ENCODE peak calls at places on chromosomes 7 and 10, in six cellular contexts. One of them, this sample, is unnamed.

GRCh38 chr10:78194539-78195402 is 161.1 kb downstream of the RPS24 start:
- DNase-seq in CD8-positive, alpha-beta memory T cell: no peak
- DNase-seq in tibial nerve: no peak
- DNase-seq in psoas muscle: no peak
- DNase-seq in GM12878: no peak
- DNase-seq in ovary: no peak
- DNase-seq in this sample: no peak

GRCh38 chr7:71216211-71216610 is 84.3 kb downstream of the GALNT17 start:
- DNase-seq in CD8-positive, alpha-beta memory T cell: no peak
- DNase-seq in tibial nerve: no peak
- DNase-seq in psoas muscle: no peak
- DNase-seq in GM12878: no peak
- DNase-seq in ovary: no peak
- DNase-seq in this sample: no peak

GRCh38 chr10:97861924-97862323 is 12.3 kb downstream of the GOLGA7B start:
- DNase-seq in CD8-positive, alpha-beta memory T cell: no peak
- DNase-seq in tibial nerve: no peak
- DNase-seq in psoas muscle: no peak
- DNase-seq in GM12878: no peak
- DNase-seq in ovary: no peak
- DNase-seq in this sample: no peak

GRCh38 chr10:43055217-43055616 is 21.7 kb upstream of the RET start:
- DNase-seq in CD8-positive, alpha-beta memory T cell: no peak
- DNase-seq in tibial nerve: no peak
- DNase-seq in psoas muscle: no peak
- DNase-seq in GM12878: no peak
- DNase-seq in ovary: no peak
- DNase-seq in this sample: no peak

GRCh38 chr7:36312064-36312914 is 77.4 kb upstream of the ANLN start:
- DNase-seq in CD8-positive, alpha-beta memory T cell: peak; percentile 20
- DNase-seq in tibial nerve: no peak
- DNase-seq in psoas muscle: no peak
- DNase-seq in GM12878: no peak
- DNase-seq in ovary: no peak
- DNase-seq in this sample: no peak

GRCh38 chr10:110207805-110208613 is 604 bp downstream of the MXI1 start:
- DNase-seq in CD8-positive, alpha-beta memory T cell: peak; percentile 37
- DNase-seq in tibial nerve: no peak
- DNase-seq in psoas muscle: peak; percentile 62
- DNase-seq in GM12878: no peak
- DNase-seq in ovary: peak; percentile 72
- DNase-seq in this sample: peak; percentile 71

GRCh38 chr7:130903358-130903974 is 169.5 kb upstream of the KLF14 start:
- DNase-seq in CD8-positive, alpha-beta memory T cell: no peak
- DNase-seq in tibial nerve: no peak
- DNase-seq in psoas muscle: no peak
- DNase-seq in GM12878: no peak
- DNase-seq in ovary: no peak
- DNase-seq in this sample: no peak

GRCh38 chr7:111096997-111097396 is 6.1 kb downstream of the LRRN3 start:
- DNase-seq in CD8-positive, alpha-beta memory T cell: no peak
- DNase-seq in tibial nerve: no peak
- DNase-seq in psoas muscle: no peak
- DNase-seq in GM12878: no peak
- DNase-seq in ovary: no peak
- DNase-seq in this sample: no peak

GRCh38 chr7:40733111-40733510 is 598.3 kb downstream of the SUGCT start:
- DNase-seq in CD8-positive, alpha-beta memory T cell: no peak
- DNase-seq in tibial nerve: no peak
- DNase-seq in psoas muscle: no peak
- DNase-seq in GM12878: no peak
- DNase-seq in ovary: no peak
- DNase-seq in this sample: no peak
- H3K4me1 ChIP-seq in CD8-positive, alpha-beta memory T cell: no peaks in the 10 kb centered on the region
- H3K4me1 ChIP-seq in tibial nerve: no peaks in the 10 kb centered on the region
- H3K4me1 ChIP-seq in psoas muscle: no peaks in the 10 kb centered on the region
- H3K4me1 ChIP-seq in GM12878: no peaks in the 10 kb centered on the region
- H3K4me1 ChIP-seq in ovary: no peaks in the 10 kb centered on the region
- H3K4me1 ChIP-seq in this sample: no peaks in the 10 kb centered on the region

GRCh38 chr7:121376982-121377381 is 19.1 kb downstream of the FAM3C start:
- DNase-seq in CD8-positive, alpha-beta memory T cell: no peak
- DNase-seq in tibial nerve: no peak
- DNase-seq in psoas muscle: no peak
- DNase-seq in GM12878: no peak
- DNase-seq in ovary: no peak
- DNase-seq in this sample: no peak

GRCh38 chr7:121369462-121369861 is 26.6 kb downstream of the FAM3C start:
- DNase-seq in CD8-positive, alpha-beta memory T cell: no peak
- DNase-seq in tibial nerve: no peak
- DNase-seq in psoas muscle: no peak
- DNase-seq in GM12878: peak; percentile 44
- DNase-seq in ovary: no peak
- DNase-seq in this sample: no peak

GRCh38 chr7:121373177-121373576 is 22.9 kb downstream of the FAM3C start:
- DNase-seq in CD8-positive, alpha-beta memory T cell: no peak
- DNase-seq in tibial nerve: no peak
- DNase-seq in psoas muscle: no peak
- DNase-seq in GM12878: no peak
- DNase-seq in ovary: no peak
- DNase-seq in this sample: no peak

GRCh38 chr7:121371367-121371766 is 24.7 kb downstream of the FAM3C start:
- DNase-seq in CD8-positive, alpha-beta memory T cell: no peak
- DNase-seq in tibial nerve: no peak
- DNase-seq in psoas muscle: no peak
- DNase-seq in GM12878: no peak
- DNase-seq in ovary: no peak
- DNase-seq in this sample: no peak

GRCh38 chr7:121372376-121373024 is 23.6 kb downstream of the FAM3C start:
- DNase-seq in CD8-positive, alpha-beta memory T cell: no peak
- DNase-seq in tibial nerve: no peak
- DNase-seq in psoas muscle: no peak
- DNase-seq in GM12878: peak; percentile 73
- DNase-seq in ovary: no peak
- DNase-seq in this sample: no peak
- H3K4me3 ChIP-seq in CD8-positive, alpha-beta memory T cell: no peak overlapping the region
- H3K4me3 ChIP-seq in tibial nerve: no peak overlapping the region
- H3K4me3 ChIP-seq in psoas muscle: no peak overlapping the region
- H3K4me3 ChIP-seq in GM12878: no peak overlapping the region
- H3K4me3 ChIP-seq in ovary: no peak overlapping the region
- H3K4me3 ChIP-seq in this sample: no peak overlapping the region

GRCh38 chr7:105279688-105280007 is 109.1 kb downstream of the SRPK2 start:
- DNase-seq in CD8-positive, alpha-beta memory T cell: no peak
- DNase-seq in tibial nerve: no peak
- DNase-seq in psoas muscle: no peak
- DNase-seq in GM12878: no peak
- DNase-seq in ovary: no peak
- DNase-seq in this sample: no peak

GRCh38 chr7:105277341-105277740 is 111.4 kb downstream of the SRPK2 start:
- DNase-seq in CD8-positive, alpha-beta memory T cell: no peak
- DNase-seq in tibial nerve: no peak
- DNase-seq in psoas muscle: no peak
- DNase-seq in GM12878: no peak
- DNase-seq in ovary: no peak
- DNase-seq in this sample: no peak

GRCh38 chr7:105278565-105278964 is 110.2 kb downstream of the SRPK2 start:
- DNase-seq in CD8-positive, alpha-beta memory T cell: no peak
- DNase-seq in tibial nerve: no peak
- DNase-seq in psoas muscle: no peak
- DNase-seq in GM12878: no peak
- DNase-seq in ovary: no peak
- DNase-seq in this sample: no peak

GRCh38 chr7:105281966-105282365 is 106.8 kb downstream of the SRPK2 start:
- DNase-seq in CD8-positive, alpha-beta memory T cell: no peak
- DNase-seq in tibial nerve: no peak
- DNase-seq in psoas muscle: no peak
- DNase-seq in GM12878: no peak
- DNase-seq in ovary: no peak
- DNase-seq in this sample: no peak

GRCh38 chr7:105278973-105279687 is 109.6 kb downstream of the SRPK2 start:
- DNase-seq in CD8-positive, alpha-beta memory T cell: no peak
- DNase-seq in tibial nerve: no peak
- DNase-seq in psoas muscle: no peak
- DNase-seq in GM12878: no peak
- DNase-seq in ovary: no peak
- DNase-seq in this sample: no peak
- H3K4me1 ChIP-seq in CD8-positive, alpha-beta memory T cell: peaks cover 5% of the 10 kb centered on the region
- H3K4me1 ChIP-seq in tibial nerve: no peaks in the 10 kb centered on the region
- H3K4me1 ChIP-seq in psoas muscle: peaks cover 14% of the 10 kb centered on the region
- H3K4me1 ChIP-seq in GM12878: no peaks in the 10 kb centered on the region
- H3K4me1 ChIP-seq in ovary: no peaks in the 10 kb centered on the region
- H3K4me1 ChIP-seq in this sample: peaks cover 4% of the 10 kb centered on the region

DNA sequence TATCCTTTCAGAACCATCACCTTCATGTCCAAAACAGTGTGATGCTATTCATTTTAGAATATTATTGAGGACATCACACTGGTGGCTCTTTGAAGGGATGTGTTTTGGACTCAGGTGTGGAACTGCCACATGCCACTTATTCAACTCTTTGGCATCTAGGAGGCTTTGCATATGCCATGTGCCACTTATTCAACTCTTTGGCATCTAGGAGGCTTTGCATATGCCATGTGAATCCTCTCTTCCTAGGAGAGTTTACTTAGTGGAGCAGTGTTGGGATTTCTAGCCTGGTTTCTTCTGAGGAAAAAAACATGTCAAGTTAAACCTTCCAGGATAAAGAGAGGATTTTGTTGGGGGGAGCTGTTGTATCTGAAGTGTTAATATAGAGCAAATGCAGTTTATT is 91.3 kb downstream of the MCU start:
- DNase-seq in CD8-positive, alpha-beta memory T cell: no peak
- DNase-seq in tibial nerve: no peak
- DNase-seq in psoas muscle: no peak
- DNase-seq in GM12878: no peak
- DNase-seq in ovary: no peak
- DNase-seq in this sample: no peak
- H3K4me3 ChIP-seq in CD8-positive, alpha-beta memory T cell: no peak overlapping the region
- H3K4me3 ChIP-seq in tibial nerve: no peak overlapping the region
- H3K4me3 ChIP-seq in psoas muscle: no peak overlapping the region
- H3K4me3 ChIP-seq in GM12878: no peak overlapping the region
- H3K4me3 ChIP-seq in ovary: no peak overlapping the region
- H3K4me3 ChIP-seq in this sample: no peak overlapping the region

DNA sequence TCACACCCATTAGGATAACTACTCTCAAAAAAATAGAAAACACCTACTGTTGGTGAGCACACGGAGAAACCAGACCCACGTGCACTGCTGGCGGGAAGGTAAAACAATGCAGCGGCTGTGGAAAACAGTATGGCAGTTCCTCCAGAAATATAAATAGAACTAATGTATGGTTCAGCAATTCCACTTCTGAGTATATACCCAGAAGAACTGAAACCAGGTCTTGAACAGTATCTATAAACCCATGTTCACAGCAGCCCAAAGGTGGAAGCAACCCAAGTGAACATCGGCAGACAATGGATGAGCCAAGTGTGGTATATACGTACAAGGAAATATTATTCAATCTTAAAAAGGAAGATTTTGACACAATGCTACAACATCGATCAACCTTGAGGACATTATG is 164.7 kb downstream of the ZMYND11 start:
- DNase-seq in CD8-positive, alpha-beta memory T cell: no peak
- DNase-seq in tibial nerve: no peak
- DNase-seq in psoas muscle: no peak
- DNase-seq in GM12878: no peak
- DNase-seq in ovary: no peak
- DNase-seq in this sample: no peak
- H3K4me1 ChIP-seq in CD8-positive, alpha-beta memory T cell: no peaks in the 10 kb centered on the region
- H3K4me1 ChIP-seq in tibial nerve: no peaks in the 10 kb centered on the region
- H3K4me1 ChIP-seq in psoas muscle: no peaks in the 10 kb centered on the region
- H3K4me1 ChIP-seq in GM12878: peaks cover 13% of the 10 kb centered on the region
- H3K4me1 ChIP-seq in ovary: no peaks in the 10 kb centered on the region
- H3K4me1 ChIP-seq in this sample: no peaks in the 10 kb centered on the region

DNA sequence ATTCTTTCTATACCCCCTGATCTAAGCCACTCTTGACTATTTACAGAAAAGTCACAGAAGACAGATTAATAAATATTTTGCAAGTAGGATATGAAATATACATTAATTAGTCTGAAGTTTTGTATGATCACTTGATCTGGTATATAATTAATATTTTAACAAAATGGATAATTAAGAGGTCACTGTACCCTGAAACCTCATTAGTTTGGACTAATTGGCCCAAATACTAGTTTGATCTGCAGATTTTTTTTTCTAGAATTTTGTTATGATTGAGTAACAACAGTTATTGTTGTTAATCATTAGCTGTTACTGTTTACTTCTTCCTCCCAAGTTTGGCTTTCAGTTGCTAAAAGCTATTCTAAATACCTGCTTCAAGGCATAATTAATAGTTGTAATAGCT is 2.7 kb downstream of the NHLRC2 start:
- DNase-seq in CD8-positive, alpha-beta memory T cell: no peak
- DNase-seq in tibial nerve: no peak
- DNase-seq in psoas muscle: no peak
- DNase-seq in GM12878: no peak
- DNase-seq in ovary: no peak
- DNase-seq in this sample: no peak
- H3K4me3 ChIP-seq in CD8-positive, alpha-beta memory T cell: no peak overlapping the region
- H3K4me3 ChIP-seq in tibial nerve: no peak overlapping the region
- H3K4me3 ChIP-seq in psoas muscle: peak overlapping the region; percentile 93
- H3K4me3 ChIP-seq in GM12878: peak overlapping the region; percentile 78
- H3K4me3 ChIP-seq in ovary: no peak overlapping the region
- H3K4me3 ChIP-seq in this sample: no peak overlapping the region

DNA sequence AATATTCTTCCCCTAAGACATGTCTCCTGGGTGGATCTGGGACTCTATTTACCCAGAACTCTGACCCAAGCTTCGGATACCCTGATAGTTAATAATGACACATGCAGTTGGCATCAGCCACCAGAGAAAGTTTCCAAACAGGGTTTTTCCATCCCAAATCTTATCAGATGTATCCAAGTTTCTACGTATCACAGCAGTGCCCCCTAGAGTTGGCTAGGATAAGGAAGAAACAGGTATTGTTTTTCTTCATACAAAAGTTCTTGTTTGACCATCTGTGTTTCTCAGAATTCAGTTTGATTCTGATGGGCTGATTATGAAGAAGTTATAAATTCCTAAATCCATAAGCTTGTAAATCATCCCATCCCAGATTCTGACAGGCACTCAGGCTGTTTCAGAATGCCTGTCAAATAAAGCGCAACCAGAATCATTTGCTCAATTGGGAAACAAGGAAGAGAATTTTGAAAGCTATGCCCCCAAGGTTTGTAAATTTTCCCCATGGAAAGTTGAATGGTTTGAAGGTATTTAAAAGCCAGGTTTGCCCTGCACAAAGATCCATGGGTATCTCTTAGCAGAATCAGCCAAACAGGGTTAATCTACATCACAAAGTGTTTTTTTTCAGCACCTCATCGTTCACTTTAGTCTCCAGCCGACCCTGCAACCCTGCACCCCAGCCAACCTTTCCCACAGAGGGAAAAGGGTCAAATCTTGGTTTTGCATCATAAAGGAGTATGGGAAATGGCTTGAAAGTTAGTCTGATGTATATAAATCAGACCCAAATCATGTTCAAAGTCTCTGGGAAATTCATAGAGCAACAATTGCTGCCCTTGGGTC is 47.4 kb downstream of the NRAP start:
- DNase-seq in CD8-positive, alpha-beta memory T cell: no peak
- DNase-seq in tibial nerve: no peak
- DNase-seq in psoas muscle: no peak
- DNase-seq in GM12878: no peak
- DNase-seq in ovary: no peak
- DNase-seq in this sample: no peak
- H3K4me1 ChIP-seq in CD8-positive, alpha-beta memory T cell: no peaks in the 10 kb centered on the region
- H3K4me1 ChIP-seq in tibial nerve: no peaks in the 10 kb centered on the region
- H3K4me1 ChIP-seq in psoas muscle: peaks cover 46% of the 10 kb centered on the region
- H3K4me1 ChIP-seq in GM12878: no peaks in the 10 kb centered on the region
- H3K4me1 ChIP-seq in ovary: no peaks in the 10 kb centered on the region
- H3K4me1 ChIP-seq in this sample: peaks cover 9% of the 10 kb centered on the region

GRCh38 chr10:91162050-91162494 is 58.4 kb upstream of the PCGF5 start:
- DNase-seq in CD8-positive, alpha-beta memory T cell: no peak
- DNase-seq in tibial nerve: no peak
- DNase-seq in psoas muscle: no peak
- DNase-seq in GM12878: no peak
- DNase-seq in ovary: no peak
- DNase-seq in this sample: no peak
- H3K4me3 ChIP-seq in CD8-positive, alpha-beta memory T cell: peak overlapping the region; percentile 87
- H3K4me3 ChIP-seq in tibial nerve: peak overlapping the region; percentile 80
- H3K4me3 ChIP-seq in psoas muscle: peak overlapping the region; percentile 98
- H3K4me3 ChIP-seq in GM12878: peak overlapping the region; percentile 89
- H3K4me3 ChIP-seq in ovary: peak overlapping the region; percentile 98
- H3K4me3 ChIP-seq in this sample: peak overlapping the region; percentile 99